ENCODE peak calls at places on chromosomes 12 and 14, in six cellular contexts. G is GM10248, O is GM12892, S is activated T-cell treated with anti-CD3 and anti-CD28 coated beads for 1 hour, A is GM04504, F is head of caudate nucleus. X is an unnamed sample.

GRCh38 chr14:56117765-56118610 is at the start of gene PELI2:
- DNase-seq in G (peak), O (peak), S (peak), A (peak), F (peak), X (peak)

GRCh38 chr12:23083267-23083666 is 458.3 kb downstream of the ETNK1 start:
- DNase-seq in G (no peak), O (no peak), S (no peak), A (peak), F (no peak), X (no peak)

GRCh38 chr12:28498850-28499249 is 308.6 kb downstream of the CCDC91 start:
- DNase-seq in G (no peak), O (no peak), S (no peak), A (no peak), F (no peak), X (no peak)

GRCh38 chr12:111444706-111445310 is 39.1 kb downstream of the SH2B3 start:
- DNase-seq in G (peak), O (peak), S (peak), A (no peak), F (peak), X (peak)

GRCh38 chr12:7190268-7191055 is 976 bp downstream of the PEX5 start:
- DNase-seq in G (no peak), O (no peak), S (no peak), A (no peak), F (peak), X (no peak)

GRCh38 chr12:116236148-116236731 is 41.3 kb downstream of the MED13L start:
- DNase-seq in G (peak), O (no peak), S (peak), A (peak), F (peak), X (peak)

GRCh38 chr12:78402366-78403134 is 462.0 kb upstream of the SYT1 start:
- DNase-seq in G (no peak), O (no peak), S (no peak), A (no peak), F (no peak), X (no peak)

GRCh38 chr14:73392329-73393257 is 65.8 kb downstream of the NUMB start:
- DNase-seq in G (peak), O (no peak), S (no peak), A (no peak), F (no peak), X (no peak)

GRCh38 chr12:24573621-24574020 is 375.3 kb downstream of the BCAT1 start:
- DNase-seq in G (no peak), O (no peak), S (no peak), A (no peak), F (no peak), X (no peak)

GRCh38 chr14:20472566-20473206 is 3.5 kb downstream of the PNP start:
- DNase-seq in G (no peak), O (no peak), S (no peak), A (no peak), F (no peak), X (no peak)

GRCh38 chr12:64392221-64392620 is 1.7 kb upstream of the C12orf56 start:
- DNase-seq in G (peak), O (no peak), S (no peak), A (no peak), F (no peak), X (no peak)

GRCh38 chr14:50647753-50648152 is 20.4 kb downstream of the SAV1 start:
- DNase-seq in G (no peak), O (no peak), S (no peak), A (no peak), F (no peak), X (no peak)

GRCh38 chr12:131133015-131133905 is 179.6 kb downstream of the ADGRD1 start:
- DNase-seq in G (no peak), O (no peak), S (no peak), A (no peak), F (no peak), X (no peak)

GRCh38 chr12:15220961-15221885 is at the start of gene RERG:
- DNase-seq in G (peak), O (peak), S (peak), A (peak), F (peak), X (peak)

GRCh38 chr12:56810918-56811317 is 47.8 kb downstream of the HSD17B6 start:
- DNase-seq in G (no peak), O (no peak), S (no peak), A (no peak), F (no peak), X (no peak)

GRCh38 chr12:57235012-57235727 is 5.7 kb downstream of the SHMT2 start:
- DNase-seq in G (no peak), O (no peak), S (no peak), A (no peak), F (no peak), X (peak)

GRCh38 chr12:10331642-10332239 is 24.1 kb downstream of the KLRD1 start:
- DNase-seq in G (peak), O (no peak), S (no peak), A (peak), F (no peak), X (no peak)

GRCh38 chr12:76329163-76329562 is 19.1 kb downstream of the BBS10 start:
- DNase-seq in G (no peak), O (no peak), S (no peak), A (peak), F (peak), X (no peak)

GRCh38 chr12:25585021-25585523 is 32.0 kb upstream of the LMNTD1 start:
- DNase-seq in G (no peak), O (no peak), S (no peak), A (peak), F (no peak), X (no peak)

GRCh38 chr14:91332448-91333059 is 85.1 kb downstream of the CCDC88C start:
- DNase-seq in G (no peak), O (no peak), S (no peak), A (no peak), F (no peak), X (no peak)

GRCh38 chr14:76937181-76938091 is 91.1 kb downstream of the IRF2BPL start:
- DNase-seq in G (no peak), O (no peak), S (no peak), A (peak), F (no peak), X (no peak)

GRCh38 chr12:76586764-76587395 is 27.3 kb upstream of the OSBPL8 start:
- DNase-seq in G (peak), O (no peak), S (peak), A (no peak), F (peak), X (peak)

GRCh38 chr14:102445066-102445465 is 64.5 kb downstream of the ANKRD9 start:
- DNase-seq in G (no peak), O (no peak), S (no peak), A (no peak), F (peak), X (no peak)

GRCh38 chr14:100323942-100324307 is 786 bp downstream of the SLC25A47 start:
- DNase-seq in G (no peak), O (no peak), S (no peak), A (no peak), F (no peak), X (no peak)

GRCh38 chr14:96901227-96901626 is 104.0 kb downstream of the VRK1 start:
- DNase-seq in G (peak), O (peak), S (no peak), A (no peak), F (no peak), X (no peak)

GRCh38 chr12:33486058-33486457 is 46.4 kb upstream of the SYT10 start:
- DNase-seq in G (no peak), O (no peak), S (no peak), A (no peak), F (no peak), X (no peak)

GRCh38 chr12:25557830-25558436 is 4.8 kb upstream of the LMNTD1 start:
- DNase-seq in G (peak), O (no peak), S (peak), A (peak), F (no peak), X (peak)

GRCh38 chr12:57135487-57135886 is 7.2 kb downstream of the LRP1 start:
- DNase-seq in G (no peak), O (no peak), S (no peak), A (no peak), F (no peak), X (no peak)

GRCh38 chr12:402127-402456 is 648 bp downstream of the CCDC77 start:
- DNase-seq in G (no peak), O (no peak), S (no peak), A (no peak), F (peak), X (no peak)

GRCh38 chr14:103520269-103520656 is 2.4 kb downstream of the CKB start:
- DNase-seq in G (no peak), O (no peak), S (no peak), A (no peak), F (no peak), X (no peak)

GRCh38 chr12:4383304-4383865 is 3.9 kb upstream of the FGF23 start:
- DNase-seq in G (no peak), O (no peak), S (no peak), A (no peak), F (no peak), X (no peak)

GRCh38 chr12:94689002-94689645 is 38.8 kb upstream of the TMCC3 start:
- DNase-seq in G (peak), O (no peak), S (no peak), A (no peak), F (no peak), X (no peak)

GRCh38 chr12:50394469-50395029 is 1.9 kb downstream of the FAM186A start:
- DNase-seq in G (no peak), O (no peak), S (no peak), A (no peak), F (no peak), X (no peak)

GRCh38 chr12:47080725-47081502 is 1.2 kb upstream of the AMIGO2 start:
- DNase-seq in G (peak), O (no peak), S (peak), A (no peak), F (peak), X (peak)

GRCh38 chr12:48768147-48768546 is 20.7 kb downstream of the ADCY6 start:
- DNase-seq in G (no peak), O (no peak), S (no peak), A (no peak), F (no peak), X (no peak)

GRCh38 chr12:49552899-49553298 is 14.1 kb downstream of the KCNH3 start:
- DNase-seq in G (no peak), O (no peak), S (no peak), A (no peak), F (no peak), X (no peak)

GRCh38 chr12:49336645-49337584 is at the start of gene C1QL4:
- DNase-seq in G (peak), O (peak), S (peak), A (no peak), F (peak), X (peak)

GRCh38 chr14:49982522-49982951 is 89.7 kb downstream of the ARF6 start:
- DNase-seq in G (no peak), O (no peak), S (no peak), A (peak), F (no peak), X (no peak)

GRCh38 chr12:91224411-91224810 is 41.8 kb upstream of the DCN start:
- DNase-seq in G (no peak), O (no peak), S (no peak), A (no peak), F (no peak), X (no peak)